ENCODE peak calls at places on chromosomes 12 and 14, in four cellular contexts. V is K562, P is HL-60, I is GM12878. T is an unnamed sample.

GRCh38 chr12:27623645-27624044 is 72.6 kb upstream of the REP15 start:
- DNase-seq in V (peak; percentile 3), P (no peak), I (no peak), T (no peak)

GRCh38 chr14:102870994-102871831 is 51.2 kb upstream of the AMN start:
- DNase-seq in V (no peak), P (no peak), I (no peak), T (no peak)

GRCh38 chr12:32399045-32399372 is 349 bp upstream of the FGD4 start:
- DNase-seq in V (peak; percentile 9), P (no peak), I (no peak), T (no peak)

GRCh38 chr12:13889913-13890312 is 91.5 kb downstream of the GRIN2B start:
- DNase-seq in V (no peak), P (no peak), I (no peak), T (no peak)

GRCh38 chr12:6276936-6277615 is 33.4 kb upstream of the PLEKHG6 start:
- DNase-seq in V (no peak), P (no peak), I (no peak), T (no peak)

GRCh38 chr12:77294016-77294415 is 228.6 kb upstream of the E2F7 start:
- DNase-seq in V (no peak), P (no peak), I (no peak), T (no peak)

GRCh38 chr14:26601856-26602255 is 4.0 kb upstream of the NOVA1 start:
- DNase-seq in V (no peak), P (no peak), I (no peak), T (no peak)

GRCh38 chr12:31002999-31003398 is 70.7 kb upstream of the DDX11 start:
- DNase-seq in V (no peak), P (no peak), I (peak; percentile 23), T (no peak)

GRCh38 chr14:60656755-60657608 is 7.7 kb upstream of the SIX1 start:
- DNase-seq in V (peak; percentile 10), P (peak; percentile 49), I (peak; percentile 31), T (peak; percentile 71)

GRCh38 chr12:54421175-54421872 is 2.3 kb upstream of the ITGA5 start:
- DNase-seq in V (peak; percentile 49), P (no peak), I (no peak), T (no peak)

GRCh38 chr14:26917086-26917485 is 319.3 kb upstream of the NOVA1 start:
- DNase-seq in V (peak; percentile 16), P (no peak), I (no peak), T (no peak)

GRCh38 chr14:85444685-85445084 is 85.3 kb upstream of the FLRT2 start:
- DNase-seq in V (no peak), P (peak; percentile 80), I (no peak), T (no peak)

GRCh38 chr12:31658743-31659086 is 773 bp upstream of the ETFBKMT start:
- DNase-seq in V (no peak), P (no peak), I (no peak), T (no peak)

GRCh38 chr12:38149395-38150073 is 167.0 kb upstream of the ALG10B start:
- DNase-seq in V (no peak), P (no peak), I (no peak), T (no peak)

GRCh38 chr12:55745361-55746146 is 2.6 kb downstream of the GDF11 start:
- DNase-seq in V (peak; percentile 67), P (no peak), I (no peak), T (no peak)

DNA sequence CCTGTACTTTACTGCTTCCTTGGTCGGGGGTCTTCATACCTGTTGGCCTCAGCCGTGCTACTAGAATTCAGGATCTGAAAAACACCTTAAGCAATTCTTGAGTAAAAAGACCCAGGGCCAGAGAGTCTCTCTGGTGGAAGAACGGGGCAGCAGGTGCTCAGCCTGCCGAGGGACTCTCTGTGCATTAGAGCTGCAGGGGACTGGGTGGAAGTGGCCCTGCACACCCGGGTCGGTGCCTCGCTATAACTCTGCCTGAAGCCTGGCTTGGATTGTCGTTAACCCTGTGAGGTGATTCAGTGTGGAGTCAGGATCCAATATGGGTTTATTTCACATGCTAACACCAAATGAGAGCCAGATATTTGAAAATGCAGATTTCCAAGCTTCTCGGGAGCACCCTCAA is 35.2 kb upstream of the C14orf180 start:
- DNase-seq in V (no peak), P (no peak), I (no peak), T (no peak)
- TF ChIP-seq SPI1 in V (no peak), P (no peak), I (no peak), T (no peak)

GRCh38 chr12:47222960-47223847 is 143.4 kb upstream of the AMIGO2 start:
- DNase-seq in V (peak; percentile 66), P (no peak), I (no peak), T (no peak)
- TF ChIP-seq SPI1 in V (no peak), P (no peak), I (no peak), T (no peak)

DNA sequence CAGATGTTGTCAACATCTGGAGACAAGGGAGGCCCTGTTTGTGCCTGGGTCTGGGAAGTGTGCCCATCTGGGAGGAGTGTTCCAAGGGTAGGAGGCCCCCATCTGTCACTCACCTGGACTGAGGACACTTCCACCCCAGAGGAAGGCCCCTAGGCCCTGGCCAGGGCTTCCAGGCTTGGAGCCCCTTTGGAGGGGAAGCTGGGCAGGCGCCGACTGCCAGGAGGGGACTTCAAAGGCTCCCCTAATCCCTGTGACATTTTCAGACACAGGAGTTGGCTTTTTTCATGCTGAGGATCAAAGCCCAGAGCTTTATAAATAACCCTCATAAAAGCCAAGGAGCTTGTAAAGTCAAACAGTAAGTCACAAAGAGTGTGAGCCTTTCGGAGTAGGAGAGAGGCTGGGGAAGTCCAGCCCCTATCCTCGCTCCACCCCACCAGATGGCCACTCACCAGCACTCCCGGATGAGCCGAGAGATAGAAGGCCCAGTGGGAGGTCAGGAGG is 17.6 kb upstream of the FAM222A start:
- DNase-seq in V (peak; percentile 27), P (no peak), I (no peak), T (no peak)
- TF ChIP-seq SPI1 in V (no peak), P (no peak), I (no peak), T (no peak)

DNA sequence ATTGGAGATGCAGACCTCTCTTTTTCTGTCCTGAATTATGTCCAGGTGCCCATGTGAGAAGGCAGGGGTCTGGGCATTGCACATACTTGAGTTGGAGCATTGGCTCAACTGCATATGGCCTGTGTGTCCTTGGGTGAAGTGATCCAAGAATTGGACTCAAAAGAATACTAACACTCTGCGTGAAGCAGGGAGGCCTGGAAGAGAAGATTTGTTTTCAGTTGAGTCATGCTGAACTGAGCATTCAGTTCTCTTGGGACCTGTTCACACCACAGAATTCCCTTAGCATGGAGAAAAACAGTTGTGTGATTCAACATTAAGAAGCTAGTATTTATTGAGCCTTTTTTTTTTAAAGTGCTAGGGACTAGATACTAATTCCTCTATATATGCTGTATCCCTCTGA is 164.7 kb upstream of the TBX3 start:
- DNase-seq in V (no peak), P (no peak), I (no peak), T (no peak)
- TF ChIP-seq SPI1 in V (no peak), P (no peak), I (no peak), T (no peak)

DNA sequence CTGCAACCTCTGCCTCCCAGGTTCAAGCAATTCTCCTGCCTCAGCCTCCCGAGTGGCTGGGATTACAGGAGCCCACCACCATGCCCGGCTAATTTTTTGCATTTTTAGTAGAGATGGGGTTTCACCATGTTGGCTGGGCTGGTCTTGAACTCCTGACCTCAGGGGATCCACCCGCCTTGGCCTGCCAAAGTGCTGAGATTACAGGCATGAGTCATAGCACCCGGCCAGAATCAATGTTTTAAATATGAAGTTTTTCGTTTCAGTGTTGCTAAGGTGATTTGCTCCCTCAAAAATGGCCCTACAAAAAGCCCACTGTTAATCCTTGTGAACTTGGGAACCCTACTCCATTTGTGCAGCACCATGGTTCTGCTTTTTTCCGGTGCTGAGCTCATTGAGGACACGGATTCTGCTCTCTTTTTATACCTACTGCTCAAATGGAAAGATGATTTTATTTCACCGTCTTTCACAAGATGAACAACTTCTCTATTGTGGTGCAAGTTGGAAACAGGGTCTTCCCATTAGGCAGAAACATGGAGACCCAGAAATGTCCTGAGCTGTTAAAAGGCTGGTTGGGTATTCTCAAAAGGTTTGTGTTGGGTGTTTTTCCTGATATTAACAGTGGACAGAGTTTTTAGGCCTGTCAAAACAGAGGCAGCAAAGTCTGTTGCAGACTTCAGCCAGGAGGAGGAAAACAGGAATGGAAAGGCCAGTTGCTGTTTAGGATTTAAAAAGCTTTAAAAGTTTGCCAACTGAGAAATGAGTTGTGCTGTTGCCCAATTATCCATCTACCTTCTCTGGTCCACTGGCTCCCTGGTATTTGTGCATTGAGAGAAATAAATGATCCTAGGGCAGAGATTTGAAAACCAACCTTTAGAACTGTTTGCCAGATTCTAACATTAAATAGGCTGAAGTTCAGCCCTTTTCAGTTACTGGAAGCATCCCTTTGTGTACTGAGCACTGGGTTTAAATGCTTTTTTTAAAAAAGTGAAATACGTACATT is 85.8 kb downstream of the ATP23 start:
- DNase-seq in V (no peak), P (no peak), I (no peak), T (no peak)
- TF ChIP-seq SPI1 in V (no peak), P (no peak), I (no peak), T (no peak)

GRCh38 chr14:100747021-100747586 is 20.4 kb downstream of the DLK1 start:
- DNase-seq in V (no peak), P (no peak), I (no peak), T (no peak)
- TF ChIP-seq SPI1 in V (no peak), P (no peak), I (no peak), T (no peak)

GRCh38 chr12:50224026-50224692 is 57.0 kb upstream of the CERS5 start:
- DNase-seq in V (no peak), P (no peak), I (no peak), T (no peak)
- TF ChIP-seq SPI1 in V (no peak), P (no peak), I (no peak), T (no peak)

DNA sequence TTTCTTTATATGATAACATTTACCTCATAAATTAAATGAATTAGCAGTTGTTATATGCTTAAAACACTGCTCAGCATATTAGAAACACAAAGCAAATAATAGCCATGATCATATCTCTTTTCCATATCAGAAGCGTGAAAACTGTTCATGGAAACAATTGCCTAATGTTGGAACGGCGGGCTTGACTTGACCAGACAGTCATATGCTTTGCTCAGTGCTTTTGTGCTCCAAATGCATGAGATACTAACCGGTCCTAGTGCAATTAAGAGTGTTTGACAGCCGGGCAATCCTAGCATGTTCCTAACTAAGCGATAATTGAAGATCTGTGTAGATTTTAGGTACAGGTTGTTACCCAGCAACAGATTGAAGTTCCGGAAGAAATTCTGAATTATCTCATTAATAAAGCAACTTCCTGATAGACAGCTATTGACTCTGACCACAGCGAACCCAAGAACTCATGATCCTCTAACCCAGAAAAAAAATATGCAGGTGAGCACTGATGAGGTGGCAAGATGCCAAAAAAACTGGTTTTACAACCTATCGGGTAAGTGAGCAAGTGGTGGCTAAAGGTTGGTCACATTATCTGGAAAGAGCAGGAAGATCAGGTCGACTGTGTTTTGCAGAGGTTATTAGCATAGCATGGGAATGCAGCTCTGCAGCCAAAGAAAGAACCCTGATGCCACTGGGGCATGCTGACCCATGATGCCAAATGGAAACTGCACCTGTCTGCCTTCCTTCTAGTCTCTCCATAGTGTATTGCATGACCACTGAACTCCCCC is 23.7 kb downstream of the BHLHE41 start:
- DNase-seq in V (no peak), P (no peak), I (no peak), T (no peak)
- TF ChIP-seq SPI1 in V (no peak), P (no peak), I (no peak), T (no peak)

GRCh38 chr14:59507752-59508103 is 23.4 kb downstream of the JKAMP start:
- DNase-seq in V (no peak), P (no peak), I (no peak), T (no peak)
- TF ChIP-seq SPI1 in V (no peak), P (no peak), I (no peak), T (no peak)